ENCODE peak calls at places on chromosome 21, in four cellular contexts. Y, J, V and O are unnamed samples.

GRCh38 chr21:25735895-25736597 is 1.3 kb downstream of the GABPA start:
- DNase-seq in Y (no peak), J (no peak), V (peak; percentile 15), O (peak; percentile 12)

GRCh38 chr21:15766952-15767603 is 37.3 kb downstream of the USP25 start:
- DNase-seq in Y (no peak), J (no peak), V (no peak), O (no peak)

GRCh38 chr21:43935711-43936110 is 70.7 kb downstream of the AGPAT3 start:
- DNase-seq in Y (no peak), J (no peak), V (no peak), O (no peak)

GRCh38 chr21:45255381-45256020 is 32.2 kb downstream of the POFUT2 start:
- DNase-seq in Y (no peak), J (no peak), V (peak; percentile 26), O (peak; percentile 5)

GRCh38 chr21:25871566-25871965 is 136.8 kb downstream of the GABPA start:
- DNase-seq in Y (no peak), J (no peak), V (no peak), O (peak; percentile 21)

GRCh38 chr21:44626262-44626661 is 631 bp upstream of the KRTAP10-9 start:
- DNase-seq in Y (no peak), J (no peak), V (no peak), O (no peak)

GRCh38 chr21:28543975-28544374 is 448.7 kb downstream of the LTN1 start:
- DNase-seq in Y (no peak), J (no peak), V (no peak), O (no peak)

GRCh38 chr21:29601072-29601471 is 302.4 kb downstream of the BACH1 start:
- DNase-seq in Y (no peak), J (no peak), V (no peak), O (no peak)

GRCh38 chr21:45152265-45152746 is 77.9 kb downstream of the ADARB1 start:
- DNase-seq in Y (peak; percentile 33), J (no peak), V (no peak), O (no peak)

GRCh38 chr21:21688877-21689276 is 690.7 kb downstream of the NCAM2 start:
- DNase-seq in Y (no peak), J (no peak), V (no peak), O (peak; percentile 48)

GRCh38 chr21:46078984-46079356 is 18.9 kb upstream of the COL6A2 start:
- DNase-seq in Y (no peak), J (peak; percentile 27), V (no peak), O (no peak)

GRCh38 chr21:40662889-40663288 is 184.1 kb downstream of the DSCAM start:
- DNase-seq in Y (no peak), J (no peak), V (no peak), O (no peak)

GRCh38 chr21:41064325-41064724 is 103.6 kb upstream of the BACE2 start:
- DNase-seq in Y (no peak), J (no peak), V (no peak), O (no peak)

GRCh38 chr21:41894922-41895557 is 15.9 kb upstream of the PRDM15 start:
- DNase-seq in Y (no peak), J (no peak), V (no peak), O (no peak)

GRCh38 chr21:27454234-27454633 is 487.3 kb upstream of the ADAMTS5 start:
- DNase-seq in Y (no peak), J (no peak), V (no peak), O (no peak)

GRCh38 chr21:27700974-27701614 is 734.2 kb upstream of the ADAMTS5 start:
- DNase-seq in Y (peak; percentile 83), J (peak; percentile 88), V (peak; percentile 77), O (peak; percentile 88)

GRCh38 chr21:41250519-41250918 is 66.1 kb upstream of the FAM3B start:
- DNase-seq in Y (no peak), J (no peak), V (peak; percentile 66), O (peak; percentile 26)

GRCh38 chr21:33211732-33212131 is 18.0 kb upstream of the IFNAR2 start:
- DNase-seq in Y (no peak), J (no peak), V (no peak), O (no peak)
- TF ChIP-seq CTCF in Y (no peak), J (no peak), V (no peak), O (no peak)

GRCh38 chr21:32690085-32690484 is 37.7 kb downstream of the SYNJ1 start:
- DNase-seq in Y (no peak), J (no peak), V (no peak), O (no peak)

GRCh38 chr21:32693581-32693980 is 34.2 kb downstream of the SYNJ1 start:
- DNase-seq in Y (no peak), J (no peak), V (no peak), O (no peak)

GRCh38 chr21:32682696-32683474 is 44.9 kb downstream of the SYNJ1 start:
- DNase-seq in Y (no peak), J (no peak), V (no peak), O (no peak)

GRCh38 chr21:32687946-32688345 is 39.9 kb downstream of the SYNJ1 start:
- DNase-seq in Y (no peak), J (no peak), V (no peak), O (peak; percentile 6)
- TF ChIP-seq CTCF in Y (peak; percentile 27), J (no peak), V (peak; percentile 3), O (no peak)

GRCh38 chr21:17554619-17555472 is 42.0 kb downstream of the CXADR start:
- DNase-seq in Y (no peak), J (no peak), V (no peak), O (peak; percentile 35)
- TF ChIP-seq CTCF in Y (peak; percentile 27), J (peak; percentile 9), V (peak; percentile 50), O (peak; percentile 26)

GRCh38 chr21:17900990-17901385 is 81.8 kb upstream of the C21orf91 start:
- DNase-seq in Y (no peak), J (no peak), V (no peak), O (no peak)

GRCh38 chr21:17903929-17904639 is 84.9 kb upstream of the C21orf91 start:
- DNase-seq in Y (no peak), J (no peak), V (no peak), O (no peak)

GRCh38 chr21:17901458-17902092 is 82.4 kb upstream of the C21orf91 start:
- DNase-seq in Y (no peak), J (no peak), V (peak; percentile 40), O (no peak)

GRCh38 chr21:17903029-17903806 is 84.1 kb upstream of the C21orf91 start:
- DNase-seq in Y (no peak), J (no peak), V (no peak), O (peak; percentile 45)

DNA sequence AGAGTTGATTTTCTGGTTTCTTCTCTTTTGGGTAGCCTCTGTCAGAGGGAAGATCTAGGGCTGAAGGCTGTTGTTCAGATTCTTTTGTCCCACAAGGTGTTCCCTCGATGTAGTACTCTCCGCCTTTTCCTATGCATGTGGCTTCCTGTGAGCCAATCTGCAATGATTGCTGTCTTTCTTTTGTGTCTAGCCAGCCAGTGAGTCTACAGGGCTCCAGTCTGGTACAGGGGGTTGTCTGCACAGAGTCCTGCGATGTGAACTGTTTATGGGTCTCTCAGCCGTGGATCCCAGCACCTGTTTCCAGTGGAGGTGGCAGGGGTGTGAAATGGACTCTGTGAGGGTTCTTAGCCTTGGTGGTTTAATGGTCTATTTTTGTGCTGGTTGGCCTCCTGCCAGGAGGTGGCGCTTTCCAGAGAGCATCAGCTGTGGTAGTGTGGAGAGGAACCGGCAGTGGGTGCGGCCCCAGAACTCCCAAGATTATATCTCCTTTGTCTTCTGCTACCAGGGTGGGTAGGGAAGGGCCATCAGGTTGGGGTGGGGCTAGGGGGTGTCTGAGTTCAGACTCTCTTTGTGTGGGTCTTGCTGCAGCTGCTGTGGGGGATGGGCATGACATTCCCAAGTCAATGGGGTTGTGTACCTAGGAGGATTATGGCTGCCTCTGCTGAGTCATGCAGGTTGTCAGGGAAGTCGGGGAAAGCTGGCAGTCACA is 81.3 kb upstream of the C21orf91 start:
- DNase-seq in Y (peak; percentile 51), J (no peak), V (no peak), O (no peak)
- TF ChIP-seq CTCF in Y (no peak), J (no peak), V (no peak), O (no peak)

GRCh38 chr21:35436899-35437298 is 387.8 kb upstream of the RUNX1 start:
- DNase-seq in Y (no peak), J (no peak), V (no peak), O (peak; percentile 23)
- TF ChIP-seq CTCF in Y (no peak), J (no peak), V (peak; percentile 23), O (peak; percentile 24)

GRCh38 chr21:39088831-39089380 is 94.3 kb downstream of the PSMG1 start:
- DNase-seq in Y (no peak), J (no peak), V (peak; percentile 61), O (peak; percentile 72)
- TF ChIP-seq CTCF in Y (peak; percentile 26), J (no peak), V (peak; percentile 4), O (no peak)

GRCh38 chr21:16992448-16992847 is 520.4 kb upstream of the CXADR start:
- DNase-seq in Y (no peak), J (no peak), V (no peak), O (no peak)
- TF ChIP-seq CTCF in Y (no peak), J (no peak), V (no peak), O (no peak)

GRCh38 chr21:17270234-17270633 is 242.6 kb upstream of the CXADR start:
- DNase-seq in Y (peak; percentile 20), J (peak; percentile 46), V (peak; percentile 13), O (peak; percentile 52)
- TF ChIP-seq CTCF in Y (peak; percentile 64), J (peak; percentile 24), V (no peak), O (peak; percentile 70)